ENCODE peak calls at places on chromosome 18, in four cellular contexts. Q is heart left ventricle, K is stomach, J is glutamatergic neuron. Y is an unnamed sample.

GRCh38 chr18:21314721-21315120 is 72.7 kb downstream of the GREB1L start:
- DNase-seq in Q (no peak), K (no peak), J (no peak), Y (no peak)

GRCh38 chr18:57649536-57650495 is 28.2 kb upstream of the NARS1 start:
- DNase-seq in Q (no peak), K (no peak), J (no peak), Y (no peak)

GRCh38 chr18:49100226-49100968 is 149.6 kb upstream of the SMAD7 start:
- DNase-seq in Q (no peak), K (no peak), J (no peak), Y (no peak)

GRCh38 chr18:22691988-22692710 is 241.0 kb upstream of the RBBP8 start:
- DNase-seq in Q (no peak), K (no peak), J (no peak), Y (no peak)

GRCh38 chr18:56982756-56983155 is 164.1 kb upstream of the BOD1L2 start:
- DNase-seq in Q (no peak), K (no peak), J (no peak), Y (no peak)

GRCh38 chr18:77210249-77210648 is 39.4 kb upstream of the GALR1 start:
- DNase-seq in Q (no peak), K (no peak), J (no peak), Y (no peak)

GRCh38 chr18:62524443-62525200 is 1.8 kb downstream of the ZCCHC2 start:
- DNase-seq in Q (peak; percentile 66), K (peak; percentile 73), J (peak; percentile 71), Y (peak; percentile 81)

GRCh38 chr18:55119434-55119833 is 160.2 kb upstream of the CCDC68 start:
- DNase-seq in Q (no peak), K (no peak), J (no peak), Y (no peak)

GRCh38 chr18:26386002-26386401 is 159.8 kb downstream of the TAF4B start:
- DNase-seq in Q (no peak), K (no peak), J (no peak), Y (peak; percentile 37)

DNA sequence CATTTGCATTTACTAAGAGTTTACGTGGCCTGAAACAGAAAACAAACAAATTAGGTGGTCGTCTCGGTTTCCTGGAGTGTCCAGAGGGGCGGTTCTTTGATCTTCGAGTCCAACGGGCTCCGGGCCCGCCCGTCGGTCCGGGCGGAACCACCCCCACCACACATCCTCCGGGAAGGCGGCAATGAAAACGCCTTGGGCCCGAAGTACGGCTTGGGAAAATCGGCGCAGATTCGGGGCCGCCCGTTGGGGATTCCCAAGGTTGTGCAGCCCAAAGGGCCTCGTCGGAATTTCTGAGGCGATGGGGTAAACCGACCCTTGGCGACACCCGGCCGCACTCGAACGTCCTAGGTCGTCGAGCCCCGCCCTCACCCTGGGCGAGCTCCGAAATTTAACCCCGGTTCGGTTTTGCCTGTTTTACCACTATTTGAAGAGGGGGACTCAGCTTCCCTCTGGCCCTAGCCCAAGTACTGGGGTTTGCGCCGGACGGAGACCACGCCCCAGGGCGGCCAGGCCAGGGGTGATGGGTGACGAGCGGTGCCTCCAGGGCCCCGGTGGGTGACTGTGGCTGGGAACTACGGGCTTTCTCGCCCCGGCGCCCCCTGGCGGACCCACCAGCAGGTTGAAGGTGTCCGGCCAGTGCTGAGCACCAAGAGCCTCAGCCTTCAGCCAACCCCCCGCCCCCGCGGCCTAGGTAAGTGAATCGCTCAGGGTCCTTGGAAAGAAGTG is 1.9 kb upstream of the CFAP53 start:
- DNase-seq in Q (peak; percentile 89), K (peak; percentile 78), J (peak; percentile 94), Y (peak; percentile 88)
- TF ChIP-seq CTCF in Q (peak; percentile 56), K (no peak), J (peak; percentile 88), Y (peak; percentile 51)

GRCh38 chr18:6963452-6964097 is 154.0 kb downstream of the LAMA1 start:
- DNase-seq in Q (no peak), K (no peak), J (no peak), Y (no peak)
- TF ChIP-seq CTCF in Q (no peak), K (no peak), J (no peak), Y (no peak)

GRCh38 chr18:73826098-73826497 is 321.5 kb downstream of the FBXO15 start:
- DNase-seq in Q (no peak), K (no peak), J (no peak), Y (no peak)
- TF ChIP-seq CTCF in Q (no peak), K (no peak), J (no peak), Y (no peak)

GRCh38 chr18:65721634-65722033 is 29.2 kb upstream of the CDH7 start:
- DNase-seq in Q (no peak), K (no peak), J (no peak), Y (no peak)

DNA sequence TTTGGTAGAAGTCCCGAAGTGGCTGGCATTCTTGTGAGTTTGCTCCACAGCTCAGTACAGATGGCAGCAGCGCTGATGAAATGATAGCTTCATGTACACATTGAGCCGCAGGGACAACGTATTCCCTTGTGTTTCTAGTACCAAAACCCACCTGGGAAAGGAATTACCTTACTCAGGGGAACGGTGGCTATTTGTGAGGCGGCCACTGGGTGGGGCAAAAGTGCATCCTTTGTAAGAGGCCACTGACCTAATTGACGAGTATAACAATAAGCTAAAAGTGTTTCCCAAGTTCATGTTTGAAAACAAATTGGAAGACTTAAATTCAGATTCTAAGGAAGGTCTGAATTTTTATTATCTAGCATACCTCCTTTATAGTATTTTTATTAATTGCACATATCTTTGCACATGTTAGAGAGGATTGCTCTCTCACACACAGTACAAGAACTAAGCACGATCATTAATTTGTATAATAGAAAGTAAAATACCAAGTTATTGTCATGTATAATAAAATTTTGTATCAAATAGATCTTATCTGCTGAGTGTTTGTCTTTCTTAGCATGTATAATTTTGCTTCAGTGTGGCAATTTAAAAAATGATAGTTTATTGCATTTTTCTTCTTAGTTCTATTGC is 25.3 kb upstream of the CDH7 start:
- DNase-seq in Q (peak; percentile 30), K (no peak), J (peak; percentile 51), Y (peak; percentile 69)
- TF ChIP-seq CTCF in Q (peak; percentile 25), K (no peak), J (peak; percentile 59), Y (no peak)

GRCh38 chr18:59238385-59238784 is 18.4 kb downstream of the GRP start:
- DNase-seq in Q (no peak), K (no peak), J (no peak), Y (no peak)

GRCh38 chr18:59239627-59240026 is 19.7 kb downstream of the GRP start:
- DNase-seq in Q (no peak), K (no peak), J (no peak), Y (no peak)
- TF ChIP-seq CTCF in Q (no peak), K (no peak), J (no peak), Y (no peak)

GRCh38 chr18:13290856-13291271 is 72.3 kb downstream of the LDLRAD4 start:
- DNase-seq in Q (no peak), K (no peak), J (no peak), Y (no peak)
- TF ChIP-seq CTCF in Q (no peak), K (no peak), J (no peak), Y (no peak)

GRCh38 chr18:40985441-40985840 is 969.6 kb upstream of the PIK3C3 start:
- DNase-seq in Q (no peak), K (no peak), J (no peak), Y (no peak)
- TF ChIP-seq CTCF in Q (no peak), K (no peak), J (no peak), Y (no peak)

GRCh38 chr18:3985030-3985429 is 470.1 kb downstream of the DLGAP1 start:
- DNase-seq in Q (no peak), K (no peak), J (no peak), Y (no peak)
- TF ChIP-seq CTCF in Q (no peak), K (no peak), J (no peak), Y (no peak)

GRCh38 chr18:70576281-70577022 is 287.6 kb downstream of the SOCS6 start:
- DNase-seq in Q (no peak), K (no peak), J (no peak), Y (no peak)

GRCh38 chr18:70577023-70577420 is 288.2 kb downstream of the SOCS6 start:
- DNase-seq in Q (no peak), K (no peak), J (no peak), Y (no peak)

DNA sequence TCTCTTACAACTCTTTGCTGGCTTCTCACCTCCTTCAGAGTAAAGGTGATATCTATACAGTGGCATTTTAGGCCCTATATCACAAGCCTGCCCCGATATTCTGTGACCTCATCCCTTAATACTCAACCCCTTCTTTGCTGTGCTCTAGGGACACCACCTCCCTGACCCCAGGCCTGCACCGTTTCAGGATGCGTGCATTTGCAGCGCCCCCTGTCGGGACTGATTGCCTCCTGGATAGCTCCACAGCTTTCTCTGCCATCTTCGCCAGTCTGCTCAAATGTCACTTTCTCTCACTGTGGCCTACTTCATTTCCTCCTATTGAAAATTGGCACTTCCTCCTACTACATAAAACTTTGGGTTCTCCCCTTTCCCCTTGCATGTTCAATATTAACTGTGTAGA is 289.6 kb downstream of the SOCS6 start:
- DNase-seq in Q (no peak), K (no peak), J (peak; percentile 80), Y (peak; percentile 7)
- TF ChIP-seq CTCF in Q (no peak), K (no peak), J (peak; percentile 66), Y (no peak)

Y was measured in mucosa of descending colon.